ENCODE peak calls at places on chromosome 21, in eight cellular contexts. B, T, G, S, I, C, O and Y are unnamed samples.

GRCh38 chr21:35658242-35658641 is 402.1 kb downstream of the SETD4 start:
- DNase-seq in B (no peak), T (no peak), G (no peak), S (peak), I (no peak), C (no peak), O (peak), Y (no peak)

GRCh38 chr21:45176141-45176540 is 101.8 kb downstream of the ADARB1 start:
- DNase-seq in B (peak), T (no peak), G (no peak), S (no peak), I (no peak), C (no peak), O (no peak), Y (no peak)

GRCh38 chr21:45203983-45204382 is 83.7 kb downstream of the POFUT2 start:
- DNase-seq in B (no peak), T (no peak), G (no peak), S (no peak), I (no peak), C (no peak), O (no peak), Y (no peak)

GRCh38 chr21:31406510-31406909 is 62.4 kb upstream of the TIAM1 start:
- DNase-seq in B (no peak), T (no peak), G (no peak), S (no peak), I (no peak), C (no peak), O (no peak), Y (no peak)

GRCh38 chr21:43001316-43001715 is 27.0 kb downstream of the PKNOX1 start:
- DNase-seq in B (no peak), T (no peak), G (no peak), S (no peak), I (peak), C (no peak), O (no peak), Y (no peak)

GRCh38 chr21:18478513-18478912 is 74.9 kb upstream of the TMPRSS15 start:
- DNase-seq in B (no peak), T (no peak), G (no peak), S (no peak), I (no peak), C (no peak), O (no peak), Y (no peak)

GRCh38 chr21:34884346-34884929 is 164.7 kb downstream of the RUNX1 start:
- DNase-seq in B (no peak), T (no peak), G (no peak), S (no peak), I (no peak), C (no peak), O (no peak), Y (peak)

GRCh38 chr21:16330340-16331319 is 600.8 kb downstream of the USP25 start:
- DNase-seq in B (no peak), T (peak), G (peak), S (peak), I (peak), C (peak), O (peak), Y (peak)

GRCh38 chr21:46120301-46121285 is 22.7 kb downstream of the COL6A2 start:
- DNase-seq in B (peak), T (no peak), G (no peak), S (no peak), I (no peak), C (no peak), O (no peak), Y (no peak)

GRCh38 chr21:42578761-42579415 is 65.2 kb downstream of the SLC37A1 start:
- DNase-seq in B (no peak), T (no peak), G (no peak), S (no peak), I (peak), C (no peak), O (no peak), Y (no peak)